ENCODE peak calls at places on chromosome 7, in six cellular contexts. H, F, P, B, M and D are unnamed samples.

GRCh38 chr7:127821146-127821545 is 169.2 kb downstream of the SND1 start:
- DNase-seq in M (no peak), B (no peak), H (no peak), P (no peak), F (no peak), D (no peak)

GRCh38 chr7:155007947-155008346 is 5.0 kb upstream of the PAXIP1 start:
- DNase-seq in P (no peak), B (no peak), H (no peak), M (no peak), F (no peak), D (no peak)

GRCh38 chr7:108034586-108034985 is 31.6 kb upstream of the LAMB1 start:
- DNase-seq in H (no peak), B (no peak), M (no peak), P (no peak), F (no peak), D (no peak)

GRCh38 chr7:137591444-137591843 is 247.9 kb upstream of the PTN start:
- DNase-seq in P (no peak), M (no peak), H (no peak), F (peak), B (no peak), D (peak)

GRCh38 chr7:33649476-33650441 is 255.6 kb upstream of the BMPER start:
- DNase-seq in M (no peak), P (no peak), F (no peak), H (no peak), B (no peak), D (no peak)

GRCh38 chr7:150945853-150946825 is 32.0 kb downstream of the KCNH2 start:
- DNase-seq in B (peak), M (no peak), F (no peak), P (no peak), H (no peak), D (no peak)

GRCh38 chr7:46256870-46257528 is 335.9 kb upstream of the IGFBP3 start:
- DNase-seq in B (no peak), M (no peak), H (no peak), F (peak), P (no peak), D (no peak)

GRCh38 chr7:38178695-38179344 is 775 bp downstream of the STARD3NL start:
- DNase-seq in F (peak), H (peak), M (no peak), P (no peak), B (no peak), D (no peak)

GRCh38 chr7:130372813-130373212 is 7.5 kb upstream of the CPA1 start:
- DNase-seq in F (peak), H (no peak), B (no peak), P (no peak), M (no peak), D (no peak)

GRCh38 chr7:134992626-134993179 is 6.4 kb downstream of the AGBL3 start:
- DNase-seq in B (no peak), H (no peak), F (peak), M (no peak), P (no peak), D (no peak)

GRCh38 chr7:27329917-27330316 is 87.3 kb downstream of the EVX1 start:
- DNase-seq in H (no peak), F (no peak), B (no peak), P (no peak), M (no peak), D (peak)

GRCh38 chr7:19051767-19052375 is 65.6 kb downstream of the TWIST1 start:
- DNase-seq in F (peak), B (peak), M (no peak), P (no peak), H (peak), D (no peak)

GRCh38 chr7:79781716-79782115 is 328.2 kb upstream of the MAGI2 start:
- DNase-seq in H (no peak), P (no peak), F (no peak), M (no peak), B (no peak), D (no peak)

GRCh38 chr7:90804370-90804769 is 208.2 kb downstream of the CDK14 start:
- DNase-seq in M (no peak), H (no peak), P (no peak), F (peak), B (no peak), D (no peak)

GRCh38 chr7:123692471-123692877 is 36.8 kb downstream of the LMOD2 start:
- DNase-seq in P (no peak), F (no peak), M (no peak), B (no peak), H (no peak), D (no peak)

GRCh38 chr7:155881471-155882350 is 69.4 kb upstream of the SHH start:
- DNase-seq in P (peak), M (no peak), B (no peak), F (no peak), H (no peak), D (no peak)

GRCh38 chr7:103065666-103066065 is 8.9 kb downstream of the FBXL13 start:
- DNase-seq in P (no peak), H (peak), B (no peak), M (peak), F (peak), D (peak)